ENCODE peak calls at places on chromosomes 5 and 9, in five cellular contexts. E is right lobe of liver, J is pancreas, K is colonic mucosa, Z is left lung. Q is an unnamed sample.
A peak's percentile ranks its signal among the peaks of the same experiment; 100 is the strongest.

GRCh38 chr5:151492729-151493128 is 45.3 kb downstream of the SLC36A1 start:
- DNase-seq in E (no peak), J (no peak), K (no peak), Z (no peak), Q (no peak)

GRCh38 chr9:108746864-108747263 is 108.9 kb downstream of the ACTL7B start:
- DNase-seq in E (no peak), J (no peak), K (no peak), Z (no peak), Q (no peak)

GRCh38 chr5:14440598-14441401 is 140.8 kb upstream of the OTULINL start:
- DNase-seq in E (no peak), J (peak; percentile 40), K (peak; percentile 33), Z (no peak), Q (no peak)

GRCh38 chr5:168651654-168652053 is 72.5 kb upstream of the PANK3 start:
- DNase-seq in E (no peak), J (no peak), K (no peak), Z (no peak), Q (no peak)

GRCh38 chr5:127934791-127935256 is 148.7 kb upstream of the SLC12A2 start:
- DNase-seq in E (no peak), J (peak; percentile 56), K (no peak), Z (no peak), Q (no peak)

GRCh38 chr5:155728146-155728856 is 598.7 kb upstream of the SGCD start:
- DNase-seq in E (peak; percentile 73), J (peak; percentile 25), K (peak; percentile 37), Z (peak; percentile 80), Q (peak; percentile 80)

GRCh38 chr5:52807723-52808122 is 20.0 kb downstream of the ITGA1 start:
- DNase-seq in E (no peak), J (no peak), K (no peak), Z (no peak), Q (no peak)

GRCh38 chr5:34743878-34744277 is 87.8 kb downstream of the RAI14 start:
- DNase-seq in E (no peak), J (no peak), K (no peak), Z (no peak), Q (no peak)

GRCh38 chr5:59548807-59549357 is 344.6 kb downstream of the PDE4D start:
- DNase-seq in E (no peak), J (peak; percentile 13), K (no peak), Z (no peak), Q (no peak)

GRCh38 chr5:131649160-131649559 is 14.1 kb upstream of the RAPGEF6 start:
- DNase-seq in E (no peak), J (no peak), K (no peak), Z (no peak), Q (no peak)

GRCh38 chr9:96382175-96382574 is 1.3 kb downstream of the SLC35D2 start:
- DNase-seq in E (no peak), J (no peak), K (no peak), Z (no peak), Q (no peak)

GRCh38 chr9:36818965-36819870 is 214.8 kb downstream of the PAX5 start:
- DNase-seq in E (no peak), J (no peak), K (no peak), Z (no peak), Q (peak; percentile 55)

GRCh38 chr5:1937590-1937989 is 54.9 kb upstream of the IRX4 start:
- DNase-seq in E (no peak), J (no peak), K (no peak), Z (no peak), Q (peak; percentile 41)

GRCh38 chr5:89036166-89036565 is 153.2 kb upstream of the MEF2C start:
- DNase-seq in E (no peak), J (no peak), K (no peak), Z (no peak), Q (no peak)

GRCh38 chr9:114250235-114250568 is 72.7 kb upstream of the ORM1 start:
- DNase-seq in E (peak; percentile 88), J (peak; percentile 93), K (peak; percentile 27), Z (peak; percentile 88), Q (peak; percentile 91)

GRCh38 chr5:179347581-179347980 is 2.3 kb upstream of the ADAMTS2 start:
- DNase-seq in E (peak; percentile 12), J (no peak), K (no peak), Z (no peak), Q (no peak)

DNA sequence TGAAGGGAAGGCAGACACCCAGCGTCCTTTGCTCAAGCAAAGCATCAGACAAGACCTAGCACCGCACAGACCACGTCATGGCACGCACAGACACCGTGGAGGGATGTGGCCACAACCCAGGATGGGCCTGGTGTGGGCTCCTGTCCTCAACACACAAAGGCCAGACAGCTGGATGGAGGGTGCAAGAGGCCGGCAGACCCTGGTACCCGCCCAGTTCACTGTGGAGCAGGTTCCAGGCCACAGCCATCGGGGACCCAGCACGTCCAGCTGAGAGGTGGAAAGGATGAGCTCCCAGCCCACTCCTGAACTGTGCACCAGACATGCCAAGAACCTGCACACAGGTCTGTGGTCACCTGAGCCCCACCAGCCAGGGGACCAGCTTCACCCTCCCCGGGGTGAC is 15.0 kb upstream of the ZDHHC11 start:
- DNase-seq in E (peak; percentile 52), J (no peak), K (no peak), Z (peak; percentile 43), Q (no peak)
- H3K36me3 ChIP-seq in E (peaks cover 57% of the 10 kb centered on the region), J (peaks cover 49% of the 10 kb centered on the region), K (peaks cover 11% of the 10 kb centered on the region), Z (peaks cover 90% of the 10 kb centered on the region), Q (peaks cover 71% of the 10 kb centered on the region)

GRCh38 chr9:112861638-112862555 is 28.8 kb downstream of the SLC46A2 start:
- DNase-seq in E (peak; percentile 64), J (no peak), K (no peak), Z (peak; percentile 83), Q (peak; percentile 72)
- H3K4me1 ChIP-seq in E (no peaks in the 10 kb centered on the region), J (no peaks in the 10 kb centered on the region), K (peaks cover 6% of the 10 kb centered on the region), Z (peaks cover 42% of the 10 kb centered on the region), Q (peaks cover 52% of the 10 kb centered on the region)

GRCh38 chr5:170439246-170439943 is 50.2 kb upstream of the KCNMB1 start:
- DNase-seq in E (no peak), J (no peak), K (no peak), Z (no peak), Q (no peak)

GRCh38 chr5:170437621-170438375 is 48.6 kb upstream of the KCNMB1 start:
- DNase-seq in E (no peak), J (no peak), K (no peak), Z (no peak), Q (no peak)

GRCh38 chr5:170434953-170435605 is 45.9 kb upstream of the KCNMB1 start:
- DNase-seq in E (peak; percentile 72), J (peak; percentile 27), K (peak; percentile 38), Z (peak; percentile 91), Q (peak; percentile 77)

GRCh38 chr5:170438581-170438980 is 49.4 kb upstream of the KCNMB1 start:
- DNase-seq in E (no peak), J (no peak), K (no peak), Z (no peak), Q (no peak)

GRCh38 chr5:170436335-170436734 is 47.2 kb upstream of the KCNMB1 start:
- DNase-seq in E (no peak), J (no peak), K (no peak), Z (no peak), Q (no peak)
- H3K27ac ChIP-seq in E (no peak overlapping the region), J (no peak overlapping the region), K (no peak overlapping the region), Z (no peak overlapping the region), Q (no peak overlapping the region)

DNA sequence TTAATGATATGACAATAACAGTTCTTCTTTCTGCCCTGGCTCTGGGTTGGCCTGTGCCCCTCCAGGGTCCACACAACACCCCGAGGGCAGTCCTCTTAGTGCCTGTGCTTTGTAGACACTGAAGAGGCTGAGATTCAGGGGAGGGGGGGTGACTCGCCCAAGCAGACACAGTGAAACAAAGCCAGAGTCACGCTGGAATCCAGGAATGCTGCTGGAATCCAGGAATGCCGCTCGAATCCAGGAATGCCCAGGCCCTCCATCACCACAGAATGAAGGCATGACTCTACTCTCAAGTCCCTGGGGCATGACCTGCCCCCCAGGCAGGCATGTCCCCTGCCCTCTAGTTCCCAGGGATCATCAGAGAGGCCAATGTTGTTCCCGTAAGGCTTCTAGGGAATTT is 73.1 kb downstream of the LRSAM1 start:
- DNase-seq in E (no peak), J (no peak), K (no peak), Z (no peak), Q (no peak)
- H3K36me3 ChIP-seq in E (no peaks in the 10 kb centered on the region), J (peaks cover 57% of the 10 kb centered on the region), K (peaks cover 33% of the 10 kb centered on the region), Z (peaks cover 85% of the 10 kb centered on the region), Q (peaks cover 57% of the 10 kb centered on the region)

GRCh38 chr5:157858527-157859226 is at the start of gene CLINT1:
- DNase-seq in E (peak; percentile 96), J (peak; percentile 86), K (peak; percentile 95), Z (peak; percentile 99), Q (peak; percentile 97)
- H3K4me1 ChIP-seq in E (peaks cover 33% of the 10 kb centered on the region), J (no peaks in the 10 kb centered on the region), K (no peaks in the 10 kb centered on the region), Z (peaks cover 17% of the 10 kb centered on the region), Q (peaks cover 26% of the 10 kb centered on the region)

GRCh38 chr9:136939431-136939995 is 5.0 kb downstream of the FBXW5 start:
- DNase-seq in E (no peak), J (no peak), K (no peak), Z (peak; percentile 60), Q (peak; percentile 54)

GRCh38 chr9:136934247-136934646 is 10.3 kb downstream of the FBXW5 start:
- DNase-seq in E (no peak), J (no peak), K (no peak), Z (no peak), Q (no peak)

GRCh38 chr9:136936645-136937170 is 7.8 kb downstream of the FBXW5 start:
- DNase-seq in E (no peak), J (no peak), K (no peak), Z (no peak), Q (no peak)

GRCh38 chr9:136939996-136940525 is 4.5 kb downstream of the FBXW5 start:
- DNase-seq in E (peak; percentile 96), J (peak; percentile 48), K (no peak), Z (no peak), Q (peak; percentile 60)

GRCh38 chr9:136937186-136938001 is 7.1 kb downstream of the FBXW5 start:
- DNase-seq in E (no peak), J (no peak), K (no peak), Z (peak; percentile 43), Q (peak; percentile 48)
- H3K27ac ChIP-seq in E (peak overlapping the region; percentile 98), J (no peak overlapping the region), K (no peak overlapping the region), Z (no peak overlapping the region), Q (no peak overlapping the region)

Q was measured in upper lobe of right lung.